ENCODE peak calls at places on chromosomes 11 and 22, in ten cellular contexts. V is brain microvascular endothelial cell, D is transverse colon, C is left lung, A is astrocyte of the spinal cord, R is body of pancreas, G is epithelial cell of proximal tubule, Y is lung, P is gastrocnemius medialis, T is A549. N is an unnamed sample.

GRCh38 chr22:48955351-48956311 is 872.0 kb downstream of the BRD1 start:
- DNase-seq in V (no peak), D (peak), C (no peak), A (no peak), R (no peak), G (no peak), Y (peak), P (no peak), T (no peak), N (no peak)

GRCh38 chr11:34065505-34066203 is 14.1 kb downstream of the CAPRIN1 start:
- DNase-seq in V (no peak), D (no peak), C (no peak), A (peak), R (no peak), G (no peak), Y (no peak), P (no peak), T (no peak), N (no peak)

GRCh38 chr11:9616858-9617257 is 43.4 kb downstream of the WEE1 start:
- DNase-seq in V (no peak), D (no peak), C (no peak), A (no peak), R (no peak), G (no peak), Y (no peak), P (no peak), T (no peak), N (no peak)

GRCh38 chr22:32042924-32043323 is at the start of gene SLC5A1:
- DNase-seq in V (no peak), D (peak), C (peak), A (no peak), R (peak), G (no peak), Y (peak), P (no peak), T (no peak), N (no peak)

GRCh38 chr22:32649515-32650200 is 151.8 kb upstream of the TIMP3 start:
- DNase-seq in V (peak), D (peak), C (peak), A (peak), R (peak), G (no peak), Y (no peak), P (peak), T (no peak), N (no peak)

GRCh38 chr11:134562176-134562575 is 150.1 kb upstream of the B3GAT1 start:
- DNase-seq in V (no peak), D (no peak), C (no peak), A (no peak), R (no peak), G (no peak), Y (no peak), P (no peak), T (no peak), N (no peak)

GRCh38 chr22:17853066-17853465 is 78.8 kb upstream of the BID start:
- DNase-seq in V (peak), D (no peak), C (no peak), A (peak), R (peak), G (no peak), Y (no peak), P (no peak), T (no peak), N (no peak)

GRCh38 chr11:33984682-33985389 is 66.7 kb upstream of the CAPRIN1 start:
- DNase-seq in V (no peak), D (no peak), C (no peak), A (no peak), R (no peak), G (no peak), Y (no peak), P (no peak), T (no peak), N (no peak)

DNA sequence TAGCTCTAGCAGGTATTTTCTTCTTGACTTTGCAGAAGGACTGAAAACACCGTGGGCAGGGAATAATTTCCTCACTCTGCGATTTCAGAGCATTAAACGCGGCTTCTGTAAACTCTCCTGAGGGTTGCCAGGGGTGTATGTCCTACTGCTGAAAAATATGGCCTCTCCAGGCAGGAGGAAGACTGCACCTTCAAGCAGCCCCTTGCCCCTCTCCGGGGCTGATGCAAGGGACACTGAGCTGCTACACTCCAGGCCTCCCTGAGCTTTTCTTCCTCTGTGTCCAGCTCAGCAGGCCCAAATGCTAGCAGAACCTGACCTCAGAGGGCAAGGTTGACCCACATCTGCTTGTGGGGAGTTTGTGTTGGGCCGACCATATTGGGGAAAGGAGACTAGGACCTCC is 2.2 kb downstream of the CD6 start:
- DNase-seq in V (no peak), D (no peak), C (no peak), A (no peak), R (no peak), G (no peak), Y (no peak), P (no peak), T (no peak), N (no peak)
- H3K4me3 ChIP-seq in V (no peak), D (peak), C (no peak), A (no peak), R (no peak), G (no peak), Y (no peak), P (no peak), T (no peak), N (no peak)

DNA sequence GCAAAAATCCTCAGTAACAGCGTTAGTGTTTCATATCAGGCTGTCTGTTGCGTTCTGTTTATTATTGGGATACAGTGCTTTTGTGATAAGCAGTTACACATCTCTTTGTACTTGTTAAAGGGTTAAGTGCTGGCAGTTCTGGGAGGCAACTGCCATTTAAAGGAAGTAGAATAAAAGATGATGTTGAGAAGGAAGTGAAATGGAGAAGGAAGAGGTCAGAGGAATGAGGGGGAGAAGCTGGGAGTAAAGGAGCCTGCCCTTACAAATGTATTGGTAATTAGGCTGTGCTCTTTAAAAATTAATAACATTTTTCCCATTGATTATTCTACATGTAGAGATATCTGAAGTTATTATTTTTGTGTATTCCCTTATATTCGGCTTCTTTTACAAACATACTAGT is 674.7 kb downstream of the NTM start:
- DNase-seq in V (no peak), D (no peak), C (no peak), A (no peak), R (no peak), G (no peak), Y (no peak), P (no peak), T (no peak), N (no peak)
- H3K4me3 ChIP-seq in V (no peak), D (no peak), C (no peak), A (no peak), R (no peak), G (no peak), Y (no peak), P (no peak), T (no peak), N (no peak)

GRCh38 chr22:26691377-26691716 is 34.0 kb downstream of the MIAT start:
- DNase-seq in V (no peak), D (no peak), C (no peak), A (no peak), R (no peak), G (no peak), Y (no peak), P (no peak), T (no peak), N (no peak)

GRCh38 chr22:26692215-26692614 is 34.8 kb downstream of the MIAT start:
- DNase-seq in V (no peak), D (no peak), C (no peak), A (no peak), R (no peak), G (no peak), Y (no peak), P (no peak), T (no peak), N (no peak)

GRCh38 chr22:26689553-26690301 is 32.3 kb downstream of the MIAT start:
- DNase-seq in V (no peak), D (no peak), C (no peak), A (no peak), R (no peak), G (no peak), Y (no peak), P (no peak), T (no peak), N (no peak)

GRCh38 chr22:26687439-26687838 is 30.1 kb downstream of the MIAT start:
- DNase-seq in V (no peak), D (no peak), C (no peak), A (no peak), R (no peak), G (no peak), Y (no peak), P (no peak), T (no peak), N (no peak)

DNA sequence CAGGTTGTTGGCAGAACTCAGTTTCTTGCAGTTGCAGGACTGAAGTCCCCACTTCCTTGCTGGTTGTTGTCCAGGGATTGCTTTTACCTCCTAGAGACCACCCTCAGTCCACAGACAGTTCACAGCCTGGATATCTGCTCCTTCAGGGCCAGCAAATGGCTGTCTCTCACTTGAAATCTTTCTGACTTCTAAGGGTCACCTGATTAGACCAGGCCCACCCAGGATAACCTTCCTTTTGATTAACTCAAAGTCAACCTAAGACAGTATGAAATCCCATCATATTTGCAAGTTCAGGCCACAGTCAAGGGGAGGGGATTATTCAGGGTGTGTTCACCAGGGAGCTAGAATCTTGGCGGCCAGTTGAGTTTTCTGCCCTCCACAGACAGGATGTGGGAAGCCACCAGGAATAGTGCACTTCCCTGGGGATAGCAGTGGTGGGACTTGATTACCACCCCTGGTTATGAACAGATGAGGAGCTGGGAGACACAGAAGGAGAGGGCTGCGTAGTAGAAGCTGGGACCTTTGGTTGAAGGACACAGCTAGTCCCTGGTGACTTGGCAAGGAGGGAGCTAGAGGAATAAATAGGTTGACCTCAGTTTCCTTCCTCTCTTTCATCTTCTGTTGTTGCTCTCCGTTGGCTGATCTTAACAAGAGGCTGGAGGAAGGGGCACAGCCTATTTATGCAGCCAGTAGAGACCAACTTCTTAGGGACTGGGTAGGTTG is 33.4 kb downstream of the MIAT start:
- DNase-seq in V (no peak), D (no peak), C (no peak), A (no peak), R (no peak), G (no peak), Y (no peak), P (no peak), T (no peak), N (no peak)
- H3K4me3 ChIP-seq in V (no peak), D (no peak), C (no peak), A (no peak), R (no peak), G (no peak), Y (no peak), P (no peak), T (no peak), N (no peak)

DNA sequence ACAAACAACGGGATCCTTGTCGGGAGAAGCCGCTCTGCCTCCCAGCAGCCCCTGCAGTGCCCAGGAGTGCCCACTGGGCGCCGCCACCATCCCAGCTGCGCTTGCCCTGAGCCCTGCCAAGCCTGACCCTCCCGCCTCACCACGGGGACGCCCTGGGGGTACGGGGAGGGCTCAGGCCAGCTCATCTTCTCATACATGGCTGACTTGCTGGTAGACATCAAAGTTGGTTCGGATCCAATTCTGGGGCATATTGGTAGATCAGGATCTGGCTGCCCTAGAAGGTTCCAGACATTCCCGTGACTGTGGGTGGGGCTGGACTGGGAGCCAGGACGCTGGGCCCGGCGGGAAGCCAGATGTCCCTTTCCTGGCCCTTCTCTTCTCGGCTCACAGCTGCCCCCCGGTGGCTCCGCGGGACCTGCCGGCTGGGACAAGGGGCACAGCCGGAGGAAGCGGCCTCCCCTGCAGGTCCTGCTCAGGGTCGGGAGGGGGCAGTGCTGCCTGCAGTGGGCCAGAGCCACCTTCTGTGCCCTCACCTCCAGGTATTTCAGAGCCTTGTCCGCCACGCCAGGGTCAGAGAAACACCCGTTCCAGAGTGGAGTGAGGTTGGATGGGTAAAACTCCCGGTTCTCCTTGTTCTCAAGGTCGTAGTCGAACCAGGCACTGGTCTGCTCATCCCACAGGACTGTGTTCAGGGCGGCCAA is 10.6 kb upstream of the TREH start:
- DNase-seq in V (peak), D (peak), C (peak), A (peak), R (peak), G (peak), Y (peak), P (peak), T (peak), N (peak)
- H3K4me3 ChIP-seq in V (peak), D (peak), C (peak), A (peak), R (no peak), G (peak), Y (no peak), P (peak), T (peak), N (peak)

GRCh38 chr11:12381875-12382274 is 4.5 kb downstream of the PARVA start:
- DNase-seq in V (no peak), D (no peak), C (no peak), A (no peak), R (no peak), G (no peak), Y (no peak), P (no peak), T (no peak), N (no peak)

GRCh38 chr11:12380565-12381325 is 3.4 kb downstream of the PARVA start:
- DNase-seq in V (no peak), D (no peak), C (no peak), A (no peak), R (no peak), G (no peak), Y (no peak), P (no peak), T (no peak), N (no peak)

GRCh38 chr11:12377106-12377823 is at the start of gene PARVA:
- DNase-seq in V (peak), D (peak), C (peak), A (peak), R (peak), G (peak), Y (peak), P (no peak), T (peak), N (no peak)

GRCh38 chr11:12376259-12376971 is 956 bp upstream of the PARVA start:
- DNase-seq in V (peak), D (peak), C (peak), A (peak), R (peak), G (peak), Y (no peak), P (peak), T (no peak), N (no peak)

DNA sequence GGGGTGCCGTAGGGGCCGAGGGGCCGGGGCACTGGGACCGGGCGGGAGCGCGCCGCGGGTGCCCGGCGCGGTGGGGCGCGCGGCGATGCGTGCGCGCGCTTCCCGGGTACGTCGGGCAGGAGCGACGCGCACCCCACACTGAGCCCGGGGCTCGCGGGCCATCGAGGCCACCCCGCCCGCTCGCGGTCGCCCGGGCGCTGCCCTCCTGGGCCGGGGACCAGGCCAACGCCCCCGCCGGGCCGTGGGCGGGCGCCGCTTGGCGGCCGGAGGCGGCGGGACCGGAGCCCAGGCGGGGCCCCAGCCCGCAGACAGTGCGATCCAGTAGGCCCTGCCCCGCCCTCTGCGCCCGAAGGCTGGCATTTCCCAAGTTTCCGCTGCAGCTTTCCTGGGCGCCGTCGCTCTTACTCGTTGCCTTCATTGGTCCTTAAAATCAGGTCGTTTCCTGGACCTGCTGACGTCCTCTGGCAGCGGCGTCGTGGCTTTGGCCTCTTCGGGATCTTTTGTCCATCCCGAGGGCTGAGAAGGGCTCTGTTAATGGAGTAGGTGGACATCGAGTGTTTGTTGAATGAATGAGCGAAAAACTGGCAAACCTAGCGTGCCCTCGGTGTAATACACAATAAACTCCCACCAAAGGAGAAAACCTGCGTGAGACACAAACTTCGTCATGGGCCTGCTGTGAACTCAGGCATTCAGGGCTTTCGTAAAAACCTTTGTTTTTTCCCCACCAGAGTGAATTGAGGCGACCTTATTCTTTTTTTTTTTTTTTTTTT is 638 bp downstream of the PARVA start:
- DNase-seq in V (peak), D (peak), C (peak), A (peak), R (peak), G (peak), Y (peak), P (peak), T (peak), N (no peak)
- H3K4me3 ChIP-seq in V (peak), D (peak), C (peak), A (peak), R (no peak), G (peak), Y (peak), P (peak), T (peak), N (no peak)

DNA sequence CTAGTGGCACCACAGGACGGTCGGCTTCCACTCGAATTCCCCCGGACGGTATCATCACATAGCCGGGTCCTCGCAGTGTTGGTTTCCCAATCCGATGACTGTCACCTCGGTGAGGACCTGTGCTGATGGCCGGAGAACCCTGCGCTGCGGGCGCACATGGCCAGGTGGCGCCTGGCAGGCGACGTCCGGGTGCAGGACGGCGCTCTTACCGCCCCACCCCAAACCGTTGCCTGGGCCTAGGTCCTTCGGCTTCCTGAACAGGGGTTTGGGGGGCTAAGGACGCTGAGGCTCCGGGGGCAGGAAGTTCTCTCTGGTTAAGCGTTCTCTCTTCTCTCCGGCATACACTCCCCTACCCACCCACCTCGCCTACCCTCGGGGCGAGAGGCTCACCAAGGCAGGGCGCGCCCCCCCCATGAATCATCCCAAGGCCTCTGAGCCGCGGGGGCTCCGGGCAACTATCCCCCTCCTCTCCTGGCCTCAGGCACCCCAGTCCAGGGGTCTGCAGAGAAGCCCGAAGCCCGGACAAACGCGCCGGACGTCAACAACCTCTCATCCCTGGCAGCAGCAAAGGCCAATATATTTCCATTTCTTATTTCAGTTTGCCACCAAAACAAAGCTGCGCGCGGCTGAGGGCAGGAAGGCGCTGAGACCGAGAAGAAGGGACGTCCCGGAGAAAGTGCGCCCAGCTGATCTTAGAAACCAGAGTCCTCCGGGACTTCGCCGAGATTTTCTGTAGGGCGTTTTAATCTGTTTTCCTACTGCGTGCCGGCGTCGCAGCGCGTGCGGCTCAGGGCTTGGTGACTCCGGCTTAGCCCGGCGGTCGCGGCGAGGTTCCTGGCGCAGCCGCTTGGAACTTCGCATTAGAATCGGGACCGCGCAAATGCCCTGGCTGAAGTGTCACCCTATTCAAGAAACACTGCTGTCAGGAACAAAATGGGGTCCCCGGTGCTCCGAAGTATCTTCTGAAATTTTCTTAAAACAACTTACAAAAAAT is 5.6 kb downstream of the ALX4 start:
- DNase-seq in V (peak), D (no peak), C (no peak), A (no peak), R (no peak), G (no peak), Y (no peak), P (no peak), T (no peak), N (no peak)
- H3K4me3 ChIP-seq in V (no peak), D (peak), C (no peak), A (no peak), R (no peak), G (no peak), Y (no peak), P (peak), T (no peak), N (peak)

N was measured in MM.1S.